ENCODE peak calls at places on chromosomes 1 and 21, in four cellular contexts. L is stimulated activated naive CD8-positive, alpha-beta T cell treated with anti-CD3 and anti-CD28 coated beads, Interleukin-15, amount 100 ng/mL, for 72 hours; Z is sciatic nerve; G is cardiac fibroblast. U is an unnamed sample.

GRCh38 chr1:53197301-53198205 is 929 bp downstream of the CPT2 start:
- DNase-seq in L (no peak), Z (peak), G (no peak), U (no peak)

GRCh38 chr1:107991371-107992066 is 26.5 kb upstream of the VAV3 start:
- DNase-seq in L (no peak), Z (no peak), G (peak), U (no peak)

GRCh38 chr1:201145816-201146215 is 8.5 kb downstream of the TMEM9 start:
- DNase-seq in Z (no peak), L (no peak), G (no peak), U (no peak)

GRCh38 chr1:204408074-204408507 is 3.5 kb downstream of the PPP1R15B start:
- DNase-seq in G (peak), L (no peak), Z (peak), U (no peak)

GRCh38 chr1:208781391-208782035 is 537.3 kb upstream of the PLXNA2 start:
- DNase-seq in L (no peak), G (no peak), Z (no peak), U (no peak)

GRCh38 chr21:32916088-32916487 is 109.6 kb upstream of the OLIG2 start:
- DNase-seq in G (no peak), Z (no peak), L (no peak), U (no peak)

GRCh38 chr1:34162852-34163766 is 1.9 kb downstream of the CSMD2 start:
- DNase-seq in L (peak), Z (peak), G (peak), U (peak)

GRCh38 chr1:207633226-207633625 is 11.7 kb upstream of the CR1L start:
- DNase-seq in Z (no peak), L (no peak), G (no peak), U (no peak)

GRCh38 chr1:37765937-37766664 is 1.2 kb upstream of the EPHA10 start:
- DNase-seq in Z (no peak), G (no peak), L (no peak), U (no peak)

GRCh38 chr1:198838022-198838342 is 199.1 kb downstream of the PTPRC start:
- DNase-seq in Z (no peak), G (no peak), L (no peak), U (no peak)

GRCh38 chr1:160169553-160170399 is 18.4 kb downstream of the ATP1A4 start:
- DNase-seq in L (peak), G (no peak), Z (no peak), U (no peak)

GRCh38 chr1:18875107-18875795 is 15.8 kb upstream of the TAS1R2 start:
- DNase-seq in G (peak), L (peak), Z (peak), U (peak)

GRCh38 chr1:2302292-2302925 is 74.3 kb downstream of the SKI start:
- DNase-seq in L (no peak), G (no peak), Z (no peak), U (no peak)

GRCh38 chr1:111731956-111732355 is 7.2 kb downstream of the INKA2 start:
- DNase-seq in Z (no peak), G (no peak), L (no peak), U (no peak)

GRCh38 chr1:5502310-5503194 is 489.7 kb downstream of the NPHP4 start:
- DNase-seq in L (no peak), Z (no peak), G (no peak), U (no peak)

GRCh38 chr1:173113015-173113741 is 62.4 kb upstream of the TNFSF18 start:
- DNase-seq in G (peak), L (no peak), Z (no peak), U (no peak)

GRCh38 chr21:46295996-46296752 is 10.0 kb downstream of the YBEY start:
- DNase-seq in G (peak), Z (peak), L (peak), U (no peak)

GRCh38 chr1:212221801-212222200 is 63.4 kb upstream of the PPP2R5A start:
- DNase-seq in G (no peak), Z (no peak), L (no peak), U (no peak)

GRCh38 chr1:9242338-9242969 is 7.9 kb downstream of the H6PD start:
- DNase-seq in G (no peak), Z (no peak), L (no peak), U (no peak)